ENCODE peak calls at places on chromosomes 1 and 21, in ten cellular contexts. D is brain microvascular endothelial cell; A is fibroblast of pulmonary artery; G is cardiac fibroblast; P is HFF-Myc; Q is foreskin keratinocyte; R is cardiac muscle cell; T is CD4-positive, alpha-beta T cell; Y is progenitor cell of endocrine pancreas; C is RWPE1. O is an unnamed sample.

GRCh38 chr21:43287111-43287973 is 118.5 kb downstream of the CRYAA start:
- DNase-seq in D (no peak), A (no peak), G (no peak), P (no peak), Q (no peak), R (no peak), T (no peak), Y (no peak), C (no peak), O (no peak)

GRCh38 chr1:67766117-67766978 is 66.9 kb downstream of the GNG12 start:
- DNase-seq in D (peak), A (peak), G (peak), P (no peak), Q (peak), R (peak), T (peak), Y (peak), C (peak), O (peak)

GRCh38 chr1:110098222-110099026 is 13.8 kb upstream of the UBL4B start:
- DNase-seq in D (no peak), A (no peak), G (no peak), P (no peak), Q (no peak), R (no peak), T (no peak), Y (no peak), C (no peak), O (no peak)

GRCh38 chr1:226702957-226703831 is 35.9 kb downstream of the ITPKB start:
- DNase-seq in D (peak), A (peak), G (peak), P (no peak), Q (no peak), R (peak), T (peak), Y (peak), C (peak), O (peak)

GRCh38 chr1:218025454-218025853 is 259.6 kb upstream of the RRP15 start:
- DNase-seq in D (no peak), A (no peak), G (no peak), P (peak), Q (peak), R (no peak), T (no peak), Y (no peak), C (no peak), O (no peak)

GRCh38 chr1:113808450-113809195 is 3.7 kb downstream of the RSBN1 start:
- DNase-seq in D (no peak), A (peak), G (no peak), P (no peak), Q (peak), R (no peak), T (no peak), Y (no peak), C (no peak), O (no peak)

GRCh38 chr1:1435094-1435903 is at the start of gene VWA1:
- DNase-seq in D (no peak), A (peak), G (peak), P (no peak), Q (no peak), R (peak), T (peak), Y (no peak), C (peak), O (peak)

GRCh38 chr21:33433425-33434114 is 30.4 kb downstream of the IFNGR2 start:
- DNase-seq in D (no peak), A (no peak), G (no peak), P (no peak), Q (no peak), R (no peak), T (no peak), Y (no peak), C (no peak), O (no peak)

GRCh38 chr21:38646213-38646837 is 148.0 kb upstream of the ERG start:
- DNase-seq in D (peak), A (no peak), G (peak), P (no peak), Q (peak), R (peak), T (no peak), Y (no peak), C (peak), O (no peak)

GRCh38 chr1:58500036-58500435 is 46.5 kb downstream of the OMA1 start:
- DNase-seq in D (no peak), A (no peak), G (no peak), P (no peak), Q (no peak), R (no peak), T (no peak), Y (no peak), C (no peak), O (no peak)

GRCh38 chr1:26408604-26409003 is 2.0 kb upstream of the LIN28A start:
- DNase-seq in D (peak), A (peak), G (peak), P (peak), Q (peak), R (peak), T (peak), Y (peak), C (peak), O (peak)
- TF ChIP-seq CTCF in D (no peak), A (no peak), G (no peak), P (no peak), Q (no peak), R (no peak), T (no peak), Y (no peak), C (no peak), O (no peak)

DNA sequence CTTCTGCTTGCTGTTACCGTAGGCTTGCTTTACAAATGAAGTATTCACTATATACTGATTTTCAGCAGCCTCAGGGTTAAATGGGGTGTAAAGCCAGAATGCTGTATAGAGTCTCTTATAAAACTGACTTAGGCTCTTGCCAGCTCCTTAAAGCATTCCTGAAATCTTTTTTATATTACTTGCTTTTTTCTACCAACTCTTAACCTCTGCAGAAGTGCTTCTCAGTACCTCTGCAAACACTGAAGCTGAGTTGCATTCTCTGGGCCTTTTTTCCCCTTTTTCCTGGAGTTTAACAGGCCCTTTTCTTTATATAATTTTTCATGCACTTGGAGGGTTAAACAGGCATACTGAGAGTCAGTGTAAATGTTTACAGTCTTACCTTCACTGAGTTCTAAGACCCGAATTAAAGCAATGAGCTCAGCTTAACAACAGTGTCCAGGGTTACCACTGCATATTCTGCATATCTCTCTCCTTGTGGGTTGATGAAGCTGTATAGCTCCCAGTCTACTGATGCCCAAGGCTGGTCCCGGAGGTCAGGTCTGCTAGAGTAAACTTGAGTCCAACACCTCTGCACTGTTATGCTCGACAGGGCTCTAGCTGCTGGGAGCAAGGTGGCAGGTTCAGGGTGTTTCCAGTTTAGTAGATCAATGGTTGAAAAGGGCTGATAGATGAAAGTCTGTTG is 40.9 kb upstream of the CFAP126 start:
- DNase-seq in D (no peak), A (no peak), G (no peak), P (no peak), Q (no peak), R (no peak), T (no peak), Y (no peak), C (no peak), O (no peak)
- TF ChIP-seq CTCF in D (no peak), A (no peak), G (no peak), P (no peak), Q (no peak), R (no peak), T (no peak), Y (no peak), C (no peak), O (no peak)

DNA sequence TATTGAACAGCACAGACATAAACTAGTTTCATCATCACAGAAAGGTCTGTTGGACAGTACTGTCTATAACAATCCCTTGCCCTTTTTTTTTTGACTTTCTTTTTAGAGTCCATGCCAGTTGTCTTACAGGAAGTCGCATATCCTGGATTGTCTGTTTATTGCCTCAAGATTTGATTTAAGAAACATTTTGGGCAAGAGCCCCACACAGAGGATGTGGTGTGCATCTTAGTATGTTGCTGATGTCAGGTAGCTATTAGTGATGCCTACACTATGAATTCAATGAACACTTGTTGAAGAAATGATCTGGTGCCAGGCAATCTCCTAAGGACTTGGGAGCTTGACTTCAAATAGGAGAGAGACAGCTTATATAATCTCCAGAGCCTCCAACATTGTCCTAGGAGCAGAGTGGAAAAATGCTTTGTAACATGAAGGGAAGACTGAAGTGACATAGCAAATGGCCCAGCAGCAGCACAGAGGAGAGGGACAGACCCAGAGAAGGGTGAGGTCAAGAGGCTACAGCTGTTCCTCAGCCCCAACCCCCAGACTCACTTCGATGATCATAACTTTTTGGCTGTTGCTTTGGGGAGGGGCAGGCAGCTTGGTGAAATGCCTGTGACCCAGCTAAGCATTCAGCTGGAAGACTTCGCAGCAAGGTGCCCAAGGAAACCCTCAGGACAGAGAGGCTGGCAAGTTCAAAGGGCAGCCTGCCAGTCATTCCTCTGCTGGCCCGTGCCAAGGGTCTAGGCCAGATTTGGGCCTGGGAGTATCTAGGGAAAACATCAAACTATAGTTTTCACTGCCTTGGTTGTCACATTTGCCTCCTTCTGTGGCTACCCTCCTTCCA is 7.6 kb upstream of the RAB29 start:
- DNase-seq in D (no peak), A (no peak), G (no peak), P (no peak), Q (no peak), R (no peak), T (no peak), Y (no peak), C (no peak), O (no peak)
- TF ChIP-seq CTCF in D (no peak), A (no peak), G (no peak), P (no peak), Q (peak), R (no peak), T (no peak), Y (no peak), C (no peak), O (no peak)

DNA sequence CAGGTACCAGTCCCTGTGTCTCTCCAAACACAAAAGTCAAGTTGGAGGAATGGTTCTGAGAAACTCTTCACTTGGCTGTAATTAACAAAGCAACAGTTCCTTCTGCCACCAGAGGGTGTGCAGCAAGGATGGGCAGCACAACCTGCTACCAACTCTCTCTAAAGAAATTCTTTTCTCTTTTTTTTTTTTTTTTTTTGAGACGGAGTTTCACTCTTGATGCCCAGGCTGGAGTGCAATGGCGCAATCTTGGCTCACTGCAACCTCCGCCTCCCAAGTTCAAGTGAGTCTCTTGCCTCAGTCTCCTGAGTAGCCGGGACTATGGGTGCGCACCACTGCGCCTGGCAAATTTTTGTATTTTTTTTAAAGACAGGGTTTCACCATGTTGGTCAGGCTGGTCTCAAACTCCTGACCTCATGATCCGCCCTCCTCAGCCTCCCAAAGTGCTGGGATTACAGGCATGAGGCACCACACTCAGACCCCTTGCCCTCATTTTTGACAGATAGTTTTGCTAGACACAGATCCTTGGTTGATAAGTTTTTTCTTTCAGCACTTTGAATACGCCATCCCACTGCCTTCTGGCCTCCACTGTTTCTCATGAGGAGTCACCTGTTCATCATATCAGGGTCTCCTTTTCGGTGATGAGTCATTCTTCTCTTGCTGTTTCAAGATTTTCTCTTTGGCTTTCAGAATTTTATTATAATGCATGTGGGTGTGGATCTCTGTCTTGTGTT is 12.1 kb upstream of the DEGS1 start:
- DNase-seq in D (no peak), A (peak), G (peak), P (no peak), Q (peak), R (peak), T (peak), Y (no peak), C (no peak), O (no peak)
- TF ChIP-seq CTCF in D (peak), A (peak), G (peak), P (peak), Q (peak), R (peak), T (peak), Y (peak), C (no peak), O (peak)

GRCh38 chr1:38072858-38073257 is 26.3 kb upstream of the POU3F1 start:
- DNase-seq in D (no peak), A (no peak), G (no peak), P (no peak), Q (no peak), R (no peak), T (no peak), Y (no peak), C (no peak), O (no peak)

GRCh38 chr1:38076455-38076854 is 29.9 kb upstream of the POU3F1 start:
- DNase-seq in D (no peak), A (no peak), G (no peak), P (no peak), Q (no peak), R (no peak), T (no peak), Y (no peak), C (no peak), O (no peak)

GRCh38 chr1:38076038-38076437 is 29.4 kb upstream of the POU3F1 start:
- DNase-seq in D (no peak), A (peak), G (peak), P (no peak), Q (no peak), R (peak), T (no peak), Y (peak), C (peak), O (no peak)

GRCh38 chr1:38075191-38075590 is 28.6 kb upstream of the POU3F1 start:
- DNase-seq in D (no peak), A (no peak), G (no peak), P (no peak), Q (no peak), R (no peak), T (no peak), Y (no peak), C (no peak), O (no peak)

DNA sequence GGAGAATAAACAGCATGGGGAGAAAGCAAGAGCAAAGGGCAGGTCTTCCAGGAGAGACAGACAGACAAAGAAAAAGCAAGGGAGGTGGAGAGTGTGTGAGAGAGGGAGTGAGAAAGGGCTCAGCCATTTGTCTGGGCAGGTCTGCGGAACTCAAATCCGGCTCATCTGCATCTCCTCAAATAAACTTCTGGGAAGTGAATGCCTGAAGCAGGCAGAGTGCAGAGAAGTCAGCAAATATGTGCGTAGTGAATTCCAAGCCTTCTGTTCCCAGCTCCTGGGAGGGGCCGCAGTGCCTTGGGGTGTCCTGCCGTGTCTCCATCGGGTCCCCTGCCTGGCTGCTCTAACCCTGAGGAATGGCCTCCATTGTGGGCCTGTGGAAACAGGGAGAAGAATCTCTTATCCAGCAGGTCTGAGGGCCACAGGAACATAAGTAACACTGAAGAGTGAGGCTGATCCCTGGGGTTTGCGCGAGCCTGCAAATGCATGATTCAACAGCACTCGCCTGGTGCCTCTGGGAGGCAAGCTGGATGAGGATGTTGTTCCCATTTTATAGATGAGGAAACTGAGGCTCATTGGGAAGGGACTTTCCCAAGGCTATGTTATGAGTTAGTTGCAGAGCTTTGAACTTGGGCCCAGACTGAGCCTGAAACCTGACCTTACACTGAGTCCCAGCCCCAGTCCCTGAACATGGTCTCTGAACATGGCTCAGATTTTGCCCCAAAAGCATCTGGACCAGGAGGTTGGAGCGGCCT is 27.5 kb upstream of the POU3F1 start:
- DNase-seq in D (no peak), A (no peak), G (no peak), P (no peak), Q (peak), R (no peak), T (no peak), Y (no peak), C (no peak), O (no peak)
- TF ChIP-seq CTCF in D (no peak), A (no peak), G (no peak), P (no peak), Q (no peak), R (no peak), T (no peak), Y (no peak), C (no peak), O (no peak)

GRCh38 chr1:38528600-38528999 is 331.0 kb downstream of the RRAGC start:
- DNase-seq in D (no peak), A (no peak), G (no peak), P (no peak), Q (no peak), R (no peak), T (no peak), Y (no peak), C (no peak), O (no peak)
- TF ChIP-seq CTCF in D (peak), A (no peak), G (no peak), P (no peak), Q (no peak), R (no peak), T (no peak), Y (no peak), C (no peak), O (no peak)

DNA sequence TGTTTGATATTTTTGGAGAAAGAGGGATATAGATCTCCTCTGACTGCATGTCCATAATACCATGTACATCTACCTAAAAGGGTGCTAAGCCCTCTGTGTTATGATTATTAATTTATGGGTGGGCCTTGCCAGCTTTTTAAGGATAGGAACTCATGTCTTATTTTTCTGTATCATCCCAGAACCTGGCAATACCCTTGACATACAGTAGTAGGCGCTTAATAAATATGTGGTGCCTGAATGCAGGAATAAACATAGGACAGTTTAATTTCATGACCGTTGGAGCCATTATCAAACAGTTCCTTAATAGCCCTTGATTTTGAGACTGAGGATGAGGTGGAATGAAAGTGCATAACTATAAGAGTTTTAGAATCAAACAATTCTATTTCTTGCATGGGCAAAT is 12.5 kb upstream of the ATP6V1G3 start:
- DNase-seq in D (no peak), A (no peak), G (no peak), P (no peak), Q (no peak), R (no peak), T (no peak), Y (no peak), C (no peak), O (no peak)
- TF ChIP-seq CTCF in D (no peak), A (no peak), G (no peak), P (no peak), Q (peak), R (no peak), T (no peak), Y (no peak), C (no peak), O (no peak)

O was measured in GM13977.